ENCODE peak calls at places on chromosomes 16 and 17, in ten cellular contexts. N is uterus, B is heart right ventricle, Y is pancreas, P is kidney, K is adrenal gland, G is lung, Q is GM23248, A is OCI-LY7, I is ascending aorta. V is an unnamed sample.
A peak's percentile ranks its signal among the peaks of the same experiment; 100 is the strongest.

GRCh38 chr16:54942353-54942943 is 11.8 kb downstream of the IRX5 start:
- DNase-seq in Q (no peak), A (peak; percentile 19), N (no peak), I (no peak), G (no peak), K (no peak), B (no peak), Y (no peak), P (no peak), V (no peak)

GRCh38 chr17:44826123-44826790 is 3.8 kb downstream of the GJC1 start:
- DNase-seq in N (no peak), I (no peak), B (no peak), Y (no peak), P (no peak), K (no peak), Q (peak; percentile 53), G (no peak), A (no peak), V (no peak)

GRCh38 chr16:75282811-75283281 is 31.4 kb upstream of the BCAR1 start:
- DNase-seq in A (no peak), Q (peak; percentile 55), Y (no peak), G (no peak), B (no peak), P (no peak), K (no peak), I (no peak), N (no peak), V (no peak)

GRCh38 chr16:66660422-66661209 is 35.9 kb downstream of the CMTM4 start:
- DNase-seq in P (peak; percentile 81), A (no peak), Y (no peak), B (peak; percentile 57), G (peak; percentile 41), I (no peak), N (peak; percentile 69), K (peak; percentile 70), Q (peak; percentile 94), V (no peak)

GRCh38 chr17:50445730-50446305 is 19.8 kb downstream of the ACSF2 start:
- DNase-seq in Y (no peak), I (no peak), G (no peak), K (no peak), B (no peak), N (no peak), A (no peak), Q (no peak), P (no peak), V (no peak)

GRCh38 chr17:35294756-35295155 is 51.9 kb downstream of the SLFN5 start:
- DNase-seq in B (no peak), Q (no peak), P (no peak), A (no peak), Y (no peak), N (no peak), I (no peak), G (no peak), K (no peak), V (no peak)

GRCh38 chr17:53626286-53626685 is 196.4 kb upstream of the KIF2B start:
- DNase-seq in G (no peak), P (no peak), Y (no peak), I (no peak), A (no peak), K (no peak), B (no peak), Q (peak; percentile 72), N (no peak), V (no peak)

GRCh38 chr16:74747716-74748041 is 26.9 kb downstream of the FA2H start:
- DNase-seq in Y (no peak), Q (no peak), K (no peak), A (no peak), G (no peak), I (no peak), P (no peak), N (no peak), B (no peak), V (no peak)

GRCh38 chr17:34383225-34383615 is 20.2 kb upstream of the CCL1 start:
- DNase-seq in A (no peak), Y (no peak), K (no peak), P (no peak), Q (no peak), I (no peak), G (no peak), N (no peak), B (no peak), V (no peak)

GRCh38 chr16:3949287-3949686 is 68.8 kb upstream of the CREBBP start:
- DNase-seq in I (no peak), Q (no peak), Y (no peak), B (peak; percentile 50), K (no peak), G (no peak), A (no peak), N (no peak), P (peak; percentile 61), V (peak; percentile 63)

DNA sequence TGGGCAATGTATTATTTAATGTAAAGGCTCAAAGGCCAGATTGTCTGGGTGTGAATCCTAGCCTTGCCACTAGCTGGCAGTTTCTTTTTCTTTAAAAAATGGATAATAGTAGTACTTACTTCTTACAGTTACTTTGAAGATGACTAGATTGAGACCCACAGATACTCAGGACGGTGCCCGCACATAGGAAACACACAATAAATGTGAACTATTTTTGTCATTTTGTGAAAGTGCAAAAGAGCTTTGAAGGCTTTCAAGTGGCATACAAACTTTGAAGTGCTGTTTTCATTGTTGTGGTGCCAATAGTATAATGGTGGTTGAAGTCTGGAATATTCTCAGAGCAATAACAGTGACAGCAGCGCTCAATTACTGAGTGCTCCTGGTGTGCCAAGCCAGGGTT is 63.6 kb downstream of the OTOA start:
- DNase-seq in Y (no peak), G (no peak), A (no peak), Q (no peak), K (no peak), I (no peak), B (no peak), P (no peak), N (no peak), V (no peak)
- H3K4me1 ChIP-seq in Y (no peaks in the 10 kb centered on the region), G (no peaks in the 10 kb centered on the region), A (no peaks in the 10 kb centered on the region), Q (no peaks in the 10 kb centered on the region), K (no peaks in the 10 kb centered on the region), I (no peaks in the 10 kb centered on the region), B (no peaks in the 10 kb centered on the region), P (no peaks in the 10 kb centered on the region), N (no peaks in the 10 kb centered on the region), V (no peaks in the 10 kb centered on the region)

GRCh38 chr17:16493470-16494048 is 1.6 kb upstream of the LRRC75A start:
- DNase-seq in K (no peak), Q (no peak), N (no peak), G (no peak), B (no peak), I (no peak), Y (no peak), A (no peak), P (no peak), V (no peak)
- H3K4me1 ChIP-seq in K (peaks cover 36% of the 10 kb centered on the region), Q (no peaks in the 10 kb centered on the region), N (peaks cover 8% of the 10 kb centered on the region), G (peaks cover 7% of the 10 kb centered on the region), B (peaks cover 18% of the 10 kb centered on the region), I (peaks cover 14% of the 10 kb centered on the region), Y (no peaks in the 10 kb centered on the region), A (no peaks in the 10 kb centered on the region), P (peaks cover 13% of the 10 kb centered on the region), V (peaks cover 18% of the 10 kb centered on the region)

GRCh38 chr16:27232061-27232841 is 28.9 kb downstream of the KDM8 start:
- DNase-seq in Y (no peak), B (no peak), G (no peak), Q (no peak), N (no peak), K (no peak), P (no peak), A (peak; percentile 90), I (no peak), V (no peak)

GRCh38 chr16:27230562-27230991 is 27.3 kb downstream of the KDM8 start:
- DNase-seq in G (no peak), P (no peak), I (no peak), Y (no peak), K (no peak), B (no peak), N (no peak), Q (no peak), A (no peak), V (no peak)

GRCh38 chr16:27232875-27233605 is 29.7 kb downstream of the KDM8 start:
- DNase-seq in I (no peak), P (no peak), K (no peak), Q (no peak), N (no peak), A (peak; percentile 53), G (no peak), B (no peak), Y (no peak), V (no peak)

GRCh38 chr16:27229891-27230470 is 26.7 kb downstream of the KDM8 start:
- DNase-seq in B (no peak), Q (no peak), N (no peak), I (no peak), K (no peak), P (no peak), G (no peak), A (no peak), Y (no peak), V (no peak)

DNA sequence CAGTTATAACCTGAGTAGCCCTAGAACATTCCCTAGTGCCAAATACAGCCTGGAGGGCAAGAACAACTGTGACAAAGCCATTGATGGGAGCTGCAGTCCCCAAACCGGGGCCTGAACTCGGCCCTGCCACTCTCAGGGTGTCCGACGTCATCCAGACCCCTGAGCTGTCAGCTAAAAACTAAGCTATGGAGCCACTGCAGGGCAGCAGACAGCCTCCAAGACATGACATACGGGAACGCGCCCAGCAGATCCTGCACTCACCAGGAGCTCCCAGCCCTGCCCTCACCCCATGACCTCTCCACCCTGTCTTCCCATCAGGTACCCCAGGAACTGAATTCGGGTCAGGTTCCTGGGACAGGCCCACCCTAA is 28.4 kb downstream of the KDM8 start:
- DNase-seq in K (no peak), B (no peak), Q (no peak), A (no peak), I (no peak), G (no peak), Y (no peak), P (no peak), N (no peak), V (no peak)
- H3K4me1 ChIP-seq in K (peaks cover 22% of the 10 kb centered on the region), B (peaks cover 37% of the 10 kb centered on the region), Q (peaks cover 19% of the 10 kb centered on the region), A (peaks cover 47% of the 10 kb centered on the region), I (peaks cover 11% of the 10 kb centered on the region), G (peaks cover 13% of the 10 kb centered on the region), Y (no peaks in the 10 kb centered on the region), P (peaks cover 13% of the 10 kb centered on the region), N (no peaks in the 10 kb centered on the region), V (peaks cover 39% of the 10 kb centered on the region)

DNA sequence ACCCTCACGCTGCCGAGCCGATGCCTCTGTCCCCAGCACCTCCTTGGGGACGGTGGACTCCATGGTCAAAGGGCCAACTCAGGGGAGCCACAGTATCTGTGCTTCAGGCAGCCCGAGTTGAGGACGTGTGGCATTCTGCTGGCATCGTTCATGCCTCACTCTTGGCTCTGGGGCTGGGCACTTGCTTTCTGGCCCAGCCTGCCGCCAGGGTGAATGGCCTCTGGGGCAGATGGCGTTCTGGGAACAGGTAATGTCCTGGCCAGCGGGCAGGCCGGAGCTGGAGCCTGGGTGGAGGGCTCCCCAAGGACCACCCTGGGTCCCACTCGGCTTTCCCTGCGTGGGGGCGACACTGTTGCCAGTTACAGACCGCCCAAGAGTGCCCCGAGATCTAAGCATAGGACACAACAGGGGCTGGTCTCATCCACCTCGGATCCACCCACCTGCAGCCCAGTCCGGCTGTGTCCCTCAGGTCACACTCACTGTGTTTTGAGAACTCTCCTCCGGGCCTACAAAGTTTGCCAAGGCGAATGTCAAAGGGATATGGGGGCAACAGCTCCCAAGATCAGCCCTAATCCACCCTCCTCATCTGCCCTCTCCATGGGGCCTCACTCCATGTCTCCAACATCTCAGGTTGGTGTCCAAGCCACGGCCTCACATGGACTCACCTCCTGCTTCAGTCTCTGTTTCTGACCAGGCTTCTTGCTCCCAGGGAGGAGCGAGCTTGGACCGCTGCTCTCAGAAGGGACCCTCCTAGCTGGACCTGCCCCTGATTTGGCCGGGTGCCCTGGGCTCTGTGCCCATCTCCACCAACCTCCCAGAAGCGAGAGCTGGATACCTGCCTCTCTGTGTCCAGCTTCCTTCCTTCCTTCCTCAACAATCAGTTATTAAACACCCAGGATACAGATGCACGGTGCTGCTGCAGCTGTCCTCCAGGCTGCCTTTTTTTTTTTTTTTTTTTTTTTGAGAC is 60.8 kb downstream of the TMEM235 start:
- DNase-seq in G (no peak), K (no peak), A (no peak), B (peak; percentile 40), N (no peak), Q (no peak), P (no peak), Y (no peak), I (no peak), V (no peak)
- H3K4me1 ChIP-seq in G (peaks cover 4% of the 10 kb centered on the region), K (no peaks in the 10 kb centered on the region), A (no peaks in the 10 kb centered on the region), B (peaks cover 15% of the 10 kb centered on the region), N (no peaks in the 10 kb centered on the region), Q (no peaks in the 10 kb centered on the region), P (peaks cover 2% of the 10 kb centered on the region), Y (no peaks in the 10 kb centered on the region), I (no peaks in the 10 kb centered on the region), V (peaks cover 7% of the 10 kb centered on the region)

V was measured in suprapubic skin.